ENCODE peak calls at places on chromosomes 16 and 17, in five cellular contexts. One of them, this sample, is unnamed.

GRCh38 chr17:63418540-63418939 is 27.6 kb downstream of the CYB561 start:
- DNase-seq in A549: no peak
- DNase-seq in adrenal gland: no peak
- DNase-seq in lung: no peak
- DNase-seq in HFF-Myc: no peak
- DNase-seq in this sample: no peak

GRCh38 chr16:7805997-7806396 is 473.4 kb downstream of the RBFOX1 start:
- DNase-seq in A549: no peak
- DNase-seq in adrenal gland: no peak
- DNase-seq in lung: no peak
- DNase-seq in HFF-Myc: no peak
- DNase-seq in this sample: no peak

GRCh38 chr17:30244853-30245385 is 9.4 kb upstream of the SLC6A4 start:
- DNase-seq in A549: no peak
- DNase-seq in adrenal gland: no peak
- DNase-seq in lung: no peak
- DNase-seq in HFF-Myc: peak
- DNase-seq in this sample: no peak

GRCh38 chr16:73956592-73957495 is 339.8 kb upstream of the PSMD7 start:
- DNase-seq in A549: peak
- DNase-seq in adrenal gland: peak
- DNase-seq in lung: peak
- DNase-seq in HFF-Myc: peak
- DNase-seq in this sample: peak

GRCh38 chr17:55735784-55736405 is 13.2 kb upstream of the TMEM100 start:
- DNase-seq in A549: peak
- DNase-seq in adrenal gland: peak
- DNase-seq in lung: no peak
- DNase-seq in HFF-Myc: no peak
- DNase-seq in this sample: peak

GRCh38 chr17:14331200-14331981 is 30.5 kb downstream of the HS3ST3B1 start:
- DNase-seq in A549: no peak
- DNase-seq in adrenal gland: no peak
- DNase-seq in lung: no peak
- DNase-seq in HFF-Myc: no peak
- DNase-seq in this sample: no peak

GRCh38 chr16:84970447-84971127 is 40.7 kb downstream of the ZDHHC7 start:
- DNase-seq in A549: peak
- DNase-seq in adrenal gland: peak
- DNase-seq in lung: peak
- DNase-seq in HFF-Myc: peak
- DNase-seq in this sample: peak

GRCh38 chr17:2214887-2215615 is 88.5 kb downstream of the SMG6 start:
- DNase-seq in A549: no peak
- DNase-seq in adrenal gland: no peak
- DNase-seq in lung: no peak
- DNase-seq in HFF-Myc: no peak
- DNase-seq in this sample: no peak

GRCh38 chr17:21177854-21178600 is 35.9 kb downstream of the TMEM11 start:
- DNase-seq in A549: no peak
- DNase-seq in adrenal gland: no peak
- DNase-seq in lung: no peak
- DNase-seq in HFF-Myc: no peak
- DNase-seq in this sample: no peak

GRCh38 chr16:85644093-85644712 is 31.1 kb downstream of the GSE1 start:
- DNase-seq in A549: no peak
- DNase-seq in adrenal gland: no peak
- DNase-seq in lung: no peak
- DNase-seq in HFF-Myc: no peak
- DNase-seq in this sample: no peak

GRCh38 chr17:52383493-52384100 is 225.1 kb upstream of the CA10 start:
- DNase-seq in A549: peak
- DNase-seq in adrenal gland: peak
- DNase-seq in lung: peak
- DNase-seq in HFF-Myc: peak
- DNase-seq in this sample: peak

GRCh38 chr16:48295493-48296281 is 48.3 kb upstream of the ABCC11 start:
- DNase-seq in A549: no peak
- DNase-seq in adrenal gland: no peak
- DNase-seq in lung: no peak
- DNase-seq in HFF-Myc: no peak
- DNase-seq in this sample: no peak

GRCh38 chr16:84606081-84606875 is 11.6 kb downstream of the COTL1 start:
- DNase-seq in A549: no peak
- DNase-seq in adrenal gland: no peak
- DNase-seq in lung: no peak
- DNase-seq in HFF-Myc: no peak
- DNase-seq in this sample: no peak

GRCh38 chr17:17957584-17957916 is 14.7 kb downstream of the TOM1L2 start:
- DNase-seq in A549: no peak
- DNase-seq in adrenal gland: no peak
- DNase-seq in lung: no peak
- DNase-seq in HFF-Myc: no peak
- DNase-seq in this sample: no peak

GRCh38 chr17:19021622-19022083 is 17.1 kb upstream of the FAM83G start:
- DNase-seq in A549: no peak
- DNase-seq in adrenal gland: no peak
- DNase-seq in lung: no peak
- DNase-seq in HFF-Myc: no peak
- DNase-seq in this sample: no peak

GRCh38 chr17:32157225-32157624 is 14.9 kb downstream of the RHOT1 start:
- DNase-seq in A549: no peak
- DNase-seq in adrenal gland: no peak
- DNase-seq in lung: no peak
- DNase-seq in HFF-Myc: no peak
- DNase-seq in this sample: no peak

GRCh38 chr16:88790312-88791150 is 5.5 kb upstream of the PIEZO1 start:
- DNase-seq in A549: no peak
- DNase-seq in adrenal gland: no peak
- DNase-seq in lung: no peak
- DNase-seq in HFF-Myc: no peak
- DNase-seq in this sample: no peak

GRCh38 chr16:81405702-81406113 is 38.9 kb upstream of the CMIP start:
- DNase-seq in A549: peak
- DNase-seq in adrenal gland: peak
- DNase-seq in lung: no peak
- DNase-seq in HFF-Myc: peak
- DNase-seq in this sample: no peak

GRCh38 chr16:83631006-83631405 is 176.8 kb upstream of the HSBP1 start:
- DNase-seq in A549: no peak
- DNase-seq in adrenal gland: no peak
- DNase-seq in lung: peak
- DNase-seq in HFF-Myc: no peak
- DNase-seq in this sample: no peak

GRCh38 chr17:41684050-41684449 is 4.6 kb upstream of the EIF1 start:
- DNase-seq in A549: no peak
- DNase-seq in adrenal gland: no peak
- DNase-seq in lung: no peak
- DNase-seq in HFF-Myc: no peak
- DNase-seq in this sample: no peak

GRCh38 chr16:85571813-85572619 is 41.1 kb upstream of the GSE1 start:
- DNase-seq in A549: no peak
- DNase-seq in adrenal gland: no peak
- DNase-seq in lung: no peak
- DNase-seq in HFF-Myc: no peak
- DNase-seq in this sample: no peak

GRCh38 chr16:65667013-65667578 is 545.2 kb upstream of the CDH11 start:
- DNase-seq in A549: no peak
- DNase-seq in adrenal gland: no peak
- DNase-seq in lung: no peak
- DNase-seq in HFF-Myc: no peak
- DNase-seq in this sample: no peak

GRCh38 chr17:77914440-77915254 is 43.9 kb upstream of the TNRC6C start:
- DNase-seq in A549: peak
- DNase-seq in adrenal gland: no peak
- DNase-seq in lung: no peak
- DNase-seq in HFF-Myc: no peak
- DNase-seq in this sample: no peak

GRCh38 chr17:77214743-77215142 is 74.0 kb downstream of the SEC14L1 start:
- DNase-seq in A549: peak
- DNase-seq in adrenal gland: no peak
- DNase-seq in lung: peak
- DNase-seq in HFF-Myc: no peak
- DNase-seq in this sample: peak

GRCh38 chr17:31842416-31843381 is 16.3 kb downstream of the COPRS start:
- DNase-seq in A549: peak
- DNase-seq in adrenal gland: peak
- DNase-seq in lung: peak
- DNase-seq in HFF-Myc: no peak
- DNase-seq in this sample: peak

GRCh38 chr17:7191069-7191468 is 11.9 kb upstream of the ASGR1 start:
- DNase-seq in A549: no peak
- DNase-seq in adrenal gland: no peak
- DNase-seq in lung: no peak
- DNase-seq in HFF-Myc: no peak
- DNase-seq in this sample: no peak

GRCh38 chr16:50834701-50835100 is 92.8 kb downstream of the CYLD start:
- DNase-seq in A549: no peak
- DNase-seq in adrenal gland: no peak
- DNase-seq in lung: no peak
- DNase-seq in HFF-Myc: no peak
- DNase-seq in this sample: no peak

GRCh38 chr17:43695968-43696865 is 34.5 kb upstream of the MEOX1 start:
- DNase-seq in A549: no peak
- DNase-seq in adrenal gland: peak
- DNase-seq in lung: no peak
- DNase-seq in HFF-Myc: no peak
- DNase-seq in this sample: no peak
- TF ChIP-seq CTCF in A549: no peak
- TF ChIP-seq CTCF in adrenal gland: no peak
- TF ChIP-seq CTCF in lung: no peak
- TF ChIP-seq CTCF in HFF-Myc: no peak
- TF ChIP-seq CTCF in this sample: no peak

GRCh38 chr17:50682938-50683337 is 24.8 kb downstream of the ANKRD40 start:
- DNase-seq in A549: no peak
- DNase-seq in adrenal gland: peak
- DNase-seq in lung: no peak
- DNase-seq in HFF-Myc: no peak
- DNase-seq in this sample: no peak

GRCh38 chr17:50680126-50680525 is 27.6 kb downstream of the ANKRD40 start:
- DNase-seq in A549: no peak
- DNase-seq in adrenal gland: peak
- DNase-seq in lung: no peak
- DNase-seq in HFF-Myc: no peak
- DNase-seq in this sample: no peak

GRCh38 chr17:50682441-50682840 is 25.3 kb downstream of the ANKRD40 start:
- DNase-seq in A549: no peak
- DNase-seq in adrenal gland: no peak
- DNase-seq in lung: no peak
- DNase-seq in HFF-Myc: no peak
- DNase-seq in this sample: no peak

GRCh38 chr17:50683434-50684287 is 24.1 kb downstream of the ANKRD40 start:
- DNase-seq in A549: no peak
- DNase-seq in adrenal gland: no peak
- DNase-seq in lung: no peak
- DNase-seq in HFF-Myc: no peak
- DNase-seq in this sample: no peak

DNA sequence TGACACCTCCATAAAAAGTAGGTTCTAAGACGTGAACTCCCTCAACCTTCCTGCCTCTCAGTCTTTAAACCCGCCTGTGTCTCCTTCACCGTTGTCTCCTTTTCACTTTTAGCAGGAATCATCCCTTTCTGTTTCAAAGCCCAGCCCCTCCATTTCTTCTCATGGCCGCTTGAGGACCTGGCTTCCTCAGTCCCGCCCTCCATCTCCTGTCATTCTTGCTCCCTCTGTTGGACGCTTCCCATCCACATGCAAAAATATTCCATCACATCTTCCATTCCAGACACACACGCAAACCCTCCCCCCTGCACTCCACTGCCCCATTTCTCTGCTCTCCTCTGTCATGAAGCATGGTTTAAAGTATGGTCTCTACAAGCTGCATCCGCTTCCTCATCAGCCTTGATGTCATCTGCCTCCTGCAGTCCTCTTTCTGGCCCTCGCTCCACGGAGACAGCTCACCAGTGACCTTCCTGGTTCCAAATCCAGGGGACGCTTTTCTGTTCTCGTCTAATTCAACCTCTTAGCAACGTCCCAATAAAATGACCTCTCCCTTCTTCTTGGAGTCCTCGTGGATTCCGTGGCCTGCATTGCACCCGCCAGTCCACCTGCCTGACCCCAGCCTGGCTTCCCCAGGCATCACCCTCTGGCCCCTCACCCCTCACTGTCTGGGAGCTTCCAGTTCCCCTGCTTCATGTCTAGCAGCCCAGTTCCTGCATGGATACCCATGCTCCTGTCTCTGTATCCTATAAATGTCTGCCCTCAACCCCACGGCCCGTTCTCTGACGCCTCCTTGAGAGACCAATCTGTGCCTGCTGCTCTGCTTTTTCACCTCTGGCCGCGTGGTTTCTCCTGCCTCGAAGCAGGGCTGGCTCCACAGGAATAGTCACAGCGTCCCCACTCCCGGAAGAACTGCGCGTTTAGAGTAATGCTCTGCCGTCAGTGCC is 26.2 kb downstream of the ANKRD40 start:
- DNase-seq in A549: peak
- DNase-seq in adrenal gland: peak
- DNase-seq in lung: no peak
- DNase-seq in HFF-Myc: peak
- DNase-seq in this sample: peak
- TF ChIP-seq CTCF in A549: peak
- TF ChIP-seq CTCF in adrenal gland: peak
- TF ChIP-seq CTCF in lung: peak
- TF ChIP-seq CTCF in HFF-Myc: peak
- TF ChIP-seq CTCF in this sample: peak

DNA sequence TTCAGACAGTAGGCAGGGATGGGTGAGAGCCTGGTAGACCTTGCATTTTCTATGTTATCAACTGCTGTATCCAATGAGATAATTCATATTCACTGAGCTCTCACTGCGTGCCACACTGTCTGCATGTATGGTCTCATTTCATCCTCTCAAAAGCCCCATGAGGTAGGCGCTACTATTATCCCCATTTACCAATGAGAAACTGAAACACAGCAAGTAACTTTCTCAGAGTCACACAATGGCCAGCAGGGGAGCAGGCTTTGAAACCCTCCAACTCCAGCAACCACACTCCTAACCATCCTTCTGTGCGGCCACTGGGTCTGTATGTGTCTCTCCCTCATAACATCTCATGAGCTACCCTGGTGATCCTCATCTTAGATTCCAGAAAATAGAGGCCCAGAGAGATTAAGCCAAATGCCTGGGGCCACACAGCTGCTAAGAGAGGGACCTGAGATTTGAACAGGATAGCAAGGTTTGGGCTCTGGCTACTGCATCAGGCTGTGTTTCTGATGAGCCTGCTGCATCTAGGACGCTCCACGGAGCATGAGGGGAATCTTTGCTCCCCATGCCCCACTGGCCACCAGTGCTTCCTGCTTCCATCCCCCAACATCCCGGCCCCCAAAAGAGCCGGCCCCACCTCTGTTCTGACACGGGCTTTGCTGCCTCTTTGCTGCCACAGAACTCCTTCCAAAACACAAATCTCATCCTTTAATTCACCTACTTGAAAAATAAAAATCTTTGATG is 3.2 kb downstream of the CCR7 start:
- DNase-seq in A549: no peak
- DNase-seq in adrenal gland: no peak
- DNase-seq in lung: no peak
- DNase-seq in HFF-Myc: no peak
- DNase-seq in this sample: no peak
- TF ChIP-seq CTCF in A549: no peak
- TF ChIP-seq CTCF in adrenal gland: no peak
- TF ChIP-seq CTCF in lung: no peak
- TF ChIP-seq CTCF in HFF-Myc: no peak
- TF ChIP-seq CTCF in this sample: peak

GRCh38 chr16:13919330-13919682 is 648 bp upstream of the ERCC4 start:
- DNase-seq in A549: peak
- DNase-seq in adrenal gland: peak
- DNase-seq in lung: no peak
- DNase-seq in HFF-Myc: peak
- DNase-seq in this sample: no peak
- TF ChIP-seq CTCF in A549: no peak
- TF ChIP-seq CTCF in adrenal gland: no peak
- TF ChIP-seq CTCF in lung: no peak
- TF ChIP-seq CTCF in HFF-Myc: no peak
- TF ChIP-seq CTCF in this sample: no peak